ENCODE peak calls at places on chromosomes 16 and 17, in six cellular contexts. One of them, this sample, is unnamed. For H3K9me3 and H3K27me3, the result is how much of the 10 kb centered on the place peaks cover.

GRCh38 chr17:15441315-15441714 is 26.1 kb downstream of the CDRT4 start:
- DNase-seq in AG04450: no peak
- DNase-seq in heart right ventricle: no peak
- DNase-seq in small intestine: peak
- DNase-seq in fibroblast of lung: peak
- DNase-seq in HCT116: no peak
- DNase-seq in this sample: no peak

GRCh38 chr17:73172252-73172651 is 7.4 kb downstream of the SSTR2 start:
- DNase-seq in AG04450: no peak
- DNase-seq in heart right ventricle: no peak
- DNase-seq in small intestine: no peak
- DNase-seq in fibroblast of lung: no peak
- DNase-seq in HCT116: no peak
- DNase-seq in this sample: no peak

GRCh38 chr17:62778990-62779681 is 29.0 kb downstream of the MARCHF10 start:
- DNase-seq in AG04450: peak
- DNase-seq in heart right ventricle: no peak
- DNase-seq in small intestine: peak
- DNase-seq in fibroblast of lung: peak
- DNase-seq in HCT116: peak
- DNase-seq in this sample: no peak

GRCh38 chr17:2181206-2181983 is 122.2 kb downstream of the SMG6 start:
- DNase-seq in AG04450: peak
- DNase-seq in heart right ventricle: peak
- DNase-seq in small intestine: no peak
- DNase-seq in fibroblast of lung: peak
- DNase-seq in HCT116: no peak
- DNase-seq in this sample: no peak

GRCh38 chr16:48276102-48276501 is 28.8 kb upstream of the ABCC11 start:
- DNase-seq in AG04450: peak
- DNase-seq in heart right ventricle: no peak
- DNase-seq in small intestine: peak
- DNase-seq in fibroblast of lung: peak
- DNase-seq in HCT116: no peak
- DNase-seq in this sample: no peak

GRCh38 chr16:54926166-54926838 is 4.4 kb upstream of the IRX5 start:
- DNase-seq in AG04450: no peak
- DNase-seq in heart right ventricle: no peak
- DNase-seq in small intestine: no peak
- DNase-seq in fibroblast of lung: peak
- DNase-seq in HCT116: no peak
- DNase-seq in this sample: no peak

GRCh38 chr17:76709077-76709950 is 1.5 kb downstream of the MXRA7 start:
- DNase-seq in AG04450: peak
- DNase-seq in heart right ventricle: peak
- DNase-seq in small intestine: no peak
- DNase-seq in fibroblast of lung: peak
- DNase-seq in HCT116: no peak
- DNase-seq in this sample: no peak

GRCh38 chr17:19273731-19274130 is 36.6 kb downstream of the EPN2 start:
- DNase-seq in AG04450: no peak
- DNase-seq in heart right ventricle: no peak
- DNase-seq in small intestine: no peak
- DNase-seq in fibroblast of lung: no peak
- DNase-seq in HCT116: no peak
- DNase-seq in this sample: no peak

GRCh38 chr16:81864646-81865382 is 85.7 kb downstream of the PLCG2 start:
- DNase-seq in AG04450: no peak
- DNase-seq in heart right ventricle: no peak
- DNase-seq in small intestine: no peak
- DNase-seq in fibroblast of lung: no peak
- DNase-seq in HCT116: no peak
- DNase-seq in this sample: no peak

GRCh38 chr16:69567031-69567680 is 1.4 kb downstream of the NFAT5 start:
- DNase-seq in AG04450: no peak
- DNase-seq in heart right ventricle: no peak
- DNase-seq in small intestine: peak
- DNase-seq in fibroblast of lung: peak
- DNase-seq in HCT116: no peak
- DNase-seq in this sample: no peak

GRCh38 chr17:82917656-82918345 is 78.0 kb upstream of the ZNF750 start:
- DNase-seq in AG04450: no peak
- DNase-seq in heart right ventricle: no peak
- DNase-seq in small intestine: no peak
- DNase-seq in fibroblast of lung: no peak
- DNase-seq in HCT116: no peak
- DNase-seq in this sample: no peak

GRCh38 chr16:2163211-2163881 is 7.8 kb downstream of the TRAF7 start:
- DNase-seq in AG04450: no peak
- DNase-seq in heart right ventricle: no peak
- DNase-seq in small intestine: peak
- DNase-seq in fibroblast of lung: peak
- DNase-seq in HCT116: no peak
- DNase-seq in this sample: no peak

GRCh38 chr16:19746561-19746960 is 28.5 kb downstream of the IQCK start:
- DNase-seq in AG04450: no peak
- DNase-seq in heart right ventricle: no peak
- DNase-seq in small intestine: no peak
- DNase-seq in fibroblast of lung: peak
- DNase-seq in HCT116: no peak
- DNase-seq in this sample: no peak

GRCh38 chr16:18049454-18050133 is 286.9 kb downstream of the NPIPA8 start:
- DNase-seq in AG04450: no peak
- DNase-seq in heart right ventricle: no peak
- DNase-seq in small intestine: no peak
- DNase-seq in fibroblast of lung: no peak
- DNase-seq in HCT116: no peak
- DNase-seq in this sample: no peak

GRCh38 chr17:16944334-16945140 is 27.4 kb downstream of the TNFRSF13B start:
- DNase-seq in AG04450: no peak
- DNase-seq in heart right ventricle: no peak
- DNase-seq in small intestine: no peak
- DNase-seq in fibroblast of lung: no peak
- DNase-seq in HCT116: no peak
- DNase-seq in this sample: no peak

GRCh38 chr16:86819523-86819887 is 241.2 kb downstream of the FOXL1 start:
- DNase-seq in AG04450: no peak
- DNase-seq in heart right ventricle: no peak
- DNase-seq in small intestine: no peak
- DNase-seq in fibroblast of lung: no peak
- DNase-seq in HCT116: no peak
- DNase-seq in this sample: no peak

GRCh38 chr16:67660564-67661028 is at the start of gene PARD6A:
- DNase-seq in AG04450: peak
- DNase-seq in heart right ventricle: peak
- DNase-seq in small intestine: peak
- DNase-seq in fibroblast of lung: peak
- DNase-seq in HCT116: peak
- DNase-seq in this sample: peak

GRCh38 chr16:51875834-51876725 is 670.9 kb downstream of the TOX3 start:
- DNase-seq in AG04450: no peak
- DNase-seq in heart right ventricle: no peak
- DNase-seq in small intestine: no peak
- DNase-seq in fibroblast of lung: no peak
- DNase-seq in HCT116: no peak
- DNase-seq in this sample: no peak

GRCh38 chr16:67260426-67261063 is 11.8 kb downstream of the SLC9A5 start:
- DNase-seq in AG04450: no peak
- DNase-seq in heart right ventricle: no peak
- DNase-seq in small intestine: peak
- DNase-seq in fibroblast of lung: peak
- DNase-seq in HCT116: no peak
- DNase-seq in this sample: no peak

GRCh38 chr16:67541391-67542263 is 13.0 kb downstream of the RIPOR1 start:
- DNase-seq in AG04450: no peak
- DNase-seq in heart right ventricle: peak
- DNase-seq in small intestine: no peak
- DNase-seq in fibroblast of lung: peak
- DNase-seq in HCT116: no peak
- DNase-seq in this sample: no peak

GRCh38 chr17:9367186-9367585 is 208.4 kb downstream of the STX8 start:
- DNase-seq in AG04450: no peak
- DNase-seq in heart right ventricle: peak
- DNase-seq in small intestine: no peak
- DNase-seq in fibroblast of lung: no peak
- DNase-seq in HCT116: no peak
- DNase-seq in this sample: no peak

GRCh38 chr17:427327-427726 is 74.7 kb upstream of the RPH3AL start:
- DNase-seq in AG04450: no peak
- DNase-seq in heart right ventricle: no peak
- DNase-seq in small intestine: no peak
- DNase-seq in fibroblast of lung: no peak
- DNase-seq in HCT116: no peak
- DNase-seq in this sample: no peak

GRCh38 chr16:66569131-66569530 is 2.9 kb downstream of the CMTM1 start:
- DNase-seq in AG04450: no peak
- DNase-seq in heart right ventricle: no peak
- DNase-seq in small intestine: no peak
- DNase-seq in fibroblast of lung: peak
- DNase-seq in HCT116: no peak
- DNase-seq in this sample: no peak

GRCh38 chr17:64984776-64985521 is 65.7 kb upstream of the LRRC37A3 start:
- DNase-seq in AG04450: no peak
- DNase-seq in heart right ventricle: no peak
- DNase-seq in small intestine: no peak
- DNase-seq in fibroblast of lung: peak
- DNase-seq in HCT116: no peak
- DNase-seq in this sample: peak

GRCh38 chr17:81885869-81886548 is 5.4 kb downstream of the ALYREF start:
- DNase-seq in AG04450: no peak
- DNase-seq in heart right ventricle: no peak
- DNase-seq in small intestine: no peak
- DNase-seq in fibroblast of lung: peak
- DNase-seq in HCT116: no peak
- DNase-seq in this sample: no peak

GRCh38 chr16:89357460-89357859 is 132.9 kb downstream of the ANKRD11 start:
- DNase-seq in AG04450: no peak
- DNase-seq in heart right ventricle: peak
- DNase-seq in small intestine: peak
- DNase-seq in fibroblast of lung: no peak
- DNase-seq in HCT116: no peak
- DNase-seq in this sample: no peak

GRCh38 chr16:57192720-57193486 is 6.8 kb downstream of the RSPRY1 start:
- DNase-seq in AG04450: no peak
- DNase-seq in heart right ventricle: no peak
- DNase-seq in small intestine: no peak
- DNase-seq in fibroblast of lung: peak
- DNase-seq in HCT116: no peak
- DNase-seq in this sample: no peak

GRCh38 chr17:35252646-35253045 is 9.8 kb downstream of the SLFN5 start:
- DNase-seq in AG04450: no peak
- DNase-seq in heart right ventricle: no peak
- DNase-seq in small intestine: no peak
- DNase-seq in fibroblast of lung: no peak
- DNase-seq in HCT116: no peak
- DNase-seq in this sample: no peak

GRCh38 chr16:31678649-31679325 is 151.1 kb downstream of the AHSP start:
- DNase-seq in AG04450: no peak
- DNase-seq in heart right ventricle: no peak
- DNase-seq in small intestine: no peak
- DNase-seq in fibroblast of lung: no peak
- DNase-seq in HCT116: no peak
- DNase-seq in this sample: no peak
- H3K9me3 ChIP-seq in AG04450: under half
- H3K9me3 ChIP-seq in heart right ventricle: under half
- H3K9me3 ChIP-seq in small intestine: under half
- H3K9me3 ChIP-seq in fibroblast of lung: under half
- H3K9me3 ChIP-seq in HCT116: under half
- H3K9me3 ChIP-seq in this sample: under half

GRCh38 chr17:42514279-42514678 is 21.8 kb upstream of the NAGLU start:
- DNase-seq in AG04450: no peak
- DNase-seq in heart right ventricle: no peak
- DNase-seq in small intestine: no peak
- DNase-seq in fibroblast of lung: no peak
- DNase-seq in HCT116: no peak
- DNase-seq in this sample: no peak

GRCh38 chr17:42512246-42512645 is 23.8 kb upstream of the NAGLU start:
- DNase-seq in AG04450: no peak
- DNase-seq in heart right ventricle: no peak
- DNase-seq in small intestine: no peak
- DNase-seq in fibroblast of lung: no peak
- DNase-seq in HCT116: no peak
- DNase-seq in this sample: no peak

GRCh38 chr17:42512733-42513251 is 23.2 kb upstream of the NAGLU start:
- DNase-seq in AG04450: no peak
- DNase-seq in heart right ventricle: no peak
- DNase-seq in small intestine: no peak
- DNase-seq in fibroblast of lung: no peak
- DNase-seq in HCT116: no peak
- DNase-seq in this sample: no peak

GRCh38 chr17:42513686-42514085 is 22.4 kb upstream of the NAGLU start:
- DNase-seq in AG04450: no peak
- DNase-seq in heart right ventricle: no peak
- DNase-seq in small intestine: no peak
- DNase-seq in fibroblast of lung: no peak
- DNase-seq in HCT116: no peak
- DNase-seq in this sample: no peak

GRCh38 chr17:42514867-42515266 is 21.2 kb upstream of the NAGLU start:
- DNase-seq in AG04450: no peak
- DNase-seq in heart right ventricle: no peak
- DNase-seq in small intestine: no peak
- DNase-seq in fibroblast of lung: no peak
- DNase-seq in HCT116: no peak
- DNase-seq in this sample: no peak
- H3K27ac ChIP-seq in AG04450: no peak
- H3K27ac ChIP-seq in heart right ventricle: no peak
- H3K27ac ChIP-seq in small intestine: no peak
- H3K27ac ChIP-seq in fibroblast of lung: no peak
- H3K27ac ChIP-seq in HCT116: no peak
- H3K27ac ChIP-seq in this sample: no peak

DNA sequence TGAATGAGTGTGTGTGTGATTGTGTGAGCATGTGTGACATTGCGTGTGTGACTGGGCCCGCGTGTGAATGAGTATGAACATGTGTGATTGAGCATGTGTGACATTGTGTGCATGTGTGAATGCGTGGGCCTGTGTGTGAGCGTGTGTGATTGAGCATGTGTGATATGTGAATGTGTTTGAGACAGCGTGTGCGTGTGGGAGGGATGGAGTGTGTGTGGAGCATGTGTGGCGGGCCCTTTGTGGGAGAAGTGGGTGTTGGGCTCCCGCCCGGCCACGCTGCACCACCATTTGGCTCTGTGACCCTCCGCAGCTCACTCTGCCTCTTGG is 22.7 kb upstream of the GSE1 start:
- DNase-seq in AG04450: no peak
- DNase-seq in heart right ventricle: no peak
- DNase-seq in small intestine: no peak
- DNase-seq in fibroblast of lung: no peak
- DNase-seq in HCT116: no peak
- DNase-seq in this sample: no peak
- H3K27me3 ChIP-seq in AG04450: under half
- H3K27me3 ChIP-seq in heart right ventricle: under half
- H3K27me3 ChIP-seq in small intestine: under half
- H3K27me3 ChIP-seq in fibroblast of lung: under half
- H3K27me3 ChIP-seq in HCT116: under half
- H3K27me3 ChIP-seq in this sample: under half

DNA sequence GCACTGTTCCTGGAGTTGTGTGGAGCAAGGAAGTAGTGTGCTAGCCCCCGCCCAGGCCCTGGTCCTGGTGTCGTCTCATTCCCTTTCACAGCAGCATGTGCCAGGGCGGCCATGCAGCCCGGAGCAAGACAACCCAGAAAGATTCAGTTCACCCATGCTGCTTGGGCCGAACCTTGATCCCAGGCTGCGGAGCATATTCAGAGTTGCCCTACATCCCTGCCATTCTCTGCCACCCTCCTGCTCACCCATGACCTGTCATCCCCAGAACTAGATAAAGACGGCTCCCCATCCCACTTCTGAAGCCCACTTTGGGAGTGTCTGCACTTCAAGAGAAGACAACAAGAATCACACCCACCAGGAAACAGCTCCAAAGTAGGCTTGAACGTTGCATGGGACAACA is 2452.5 kb downstream of the TP53TG3F start:
- DNase-seq in AG04450: no peak
- DNase-seq in heart right ventricle: no peak
- DNase-seq in small intestine: no peak
- DNase-seq in fibroblast of lung: no peak
- DNase-seq in HCT116: no peak
- DNase-seq in this sample: no peak
- H3K9me3 ChIP-seq in AG04450: under half
- H3K9me3 ChIP-seq in heart right ventricle: under half
- H3K9me3 ChIP-seq in small intestine: under half
- H3K9me3 ChIP-seq in fibroblast of lung: under half
- H3K9me3 ChIP-seq in HCT116: under half
- H3K9me3 ChIP-seq in this sample: under half

This sample was measured in CD4-positive, alpha-beta T cell.